ENCODE peak calls at places on chromosomes 6 and 20, in nine cellular contexts. One of them, this sample, is unnamed.

GRCh38 chr6:90403489-90404381 is 107.1 kb upstream of the BACH2 start:
- DNase-seq in cardiac muscle cell: peak; percentile 48
- DNase-seq in HS-5: no peak
- DNase-seq in HFF-Myc: peak; percentile 35
- DNase-seq in cortex of kidney: no peak
- DNase-seq in suprapubic skin: no peak
- DNase-seq in activated T-cell treated with anti-CD3 and anti-CD28 coated beads, Interleukin-2, amount 50 U/mL, for 72 hours: no peak
- DNase-seq in epithelial cell of proximal tubule: no peak
- DNase-seq in body of pancreas: no peak
- DNase-seq in this sample: peak; percentile 82

GRCh38 chr6:39018103-39018502 is 30.5 kb upstream of the GLP1R start:
- DNase-seq in cardiac muscle cell: no peak
- DNase-seq in HS-5: no peak
- DNase-seq in HFF-Myc: no peak
- DNase-seq in cortex of kidney: no peak
- DNase-seq in suprapubic skin: no peak
- DNase-seq in activated T-cell treated with anti-CD3 and anti-CD28 coated beads, Interleukin-2, amount 50 U/mL, for 72 hours: no peak
- DNase-seq in epithelial cell of proximal tubule: no peak
- DNase-seq in body of pancreas: peak; percentile 19
- DNase-seq in this sample: no peak

GRCh38 chr6:13794184-13794583 is 20.2 kb downstream of the MCUR1 start:
- DNase-seq in cardiac muscle cell: no peak
- DNase-seq in HS-5: peak; percentile 93
- DNase-seq in HFF-Myc: no peak
- DNase-seq in cortex of kidney: no peak
- DNase-seq in suprapubic skin: no peak
- DNase-seq in activated T-cell treated with anti-CD3 and anti-CD28 coated beads, Interleukin-2, amount 50 U/mL, for 72 hours: peak; percentile 31
- DNase-seq in epithelial cell of proximal tubule: no peak
- DNase-seq in body of pancreas: no peak
- DNase-seq in this sample: peak; percentile 60

GRCh38 chr6:38443341-38443740 is 196.4 kb downstream of the BTBD9 start:
- DNase-seq in cardiac muscle cell: no peak
- DNase-seq in HS-5: no peak
- DNase-seq in HFF-Myc: no peak
- DNase-seq in cortex of kidney: no peak
- DNase-seq in suprapubic skin: no peak
- DNase-seq in activated T-cell treated with anti-CD3 and anti-CD28 coated beads, Interleukin-2, amount 50 U/mL, for 72 hours: no peak
- DNase-seq in epithelial cell of proximal tubule: no peak
- DNase-seq in body of pancreas: no peak
- DNase-seq in this sample: peak; percentile 47

GRCh38 chr6:138818496-138819194 is 22.8 kb downstream of the ECT2L start:
- DNase-seq in cardiac muscle cell: no peak
- DNase-seq in HS-5: no peak
- DNase-seq in HFF-Myc: no peak
- DNase-seq in cortex of kidney: no peak
- DNase-seq in suprapubic skin: no peak
- DNase-seq in activated T-cell treated with anti-CD3 and anti-CD28 coated beads, Interleukin-2, amount 50 U/mL, for 72 hours: peak; percentile 6
- DNase-seq in epithelial cell of proximal tubule: no peak
- DNase-seq in body of pancreas: no peak
- DNase-seq in this sample: no peak

GRCh38 chr20:36773123-36773547 is 428 bp downstream of the DSN1 start:
- DNase-seq in cardiac muscle cell: no peak
- DNase-seq in HS-5: no peak
- DNase-seq in HFF-Myc: no peak
- DNase-seq in cortex of kidney: no peak
- DNase-seq in suprapubic skin: no peak
- DNase-seq in activated T-cell treated with anti-CD3 and anti-CD28 coated beads, Interleukin-2, amount 50 U/mL, for 72 hours: no peak
- DNase-seq in epithelial cell of proximal tubule: no peak
- DNase-seq in body of pancreas: no peak
- DNase-seq in this sample: peak; percentile 9

GRCh38 chr6:157244175-157244574 is 79.1 kb downstream of the TMEM242 start:
- DNase-seq in cardiac muscle cell: no peak
- DNase-seq in HS-5: no peak
- DNase-seq in HFF-Myc: no peak
- DNase-seq in cortex of kidney: no peak
- DNase-seq in suprapubic skin: no peak
- DNase-seq in activated T-cell treated with anti-CD3 and anti-CD28 coated beads, Interleukin-2, amount 50 U/mL, for 72 hours: no peak
- DNase-seq in epithelial cell of proximal tubule: no peak
- DNase-seq in body of pancreas: no peak
- DNase-seq in this sample: no peak

GRCh38 chr6:89887452-89888137 is 6.7 kb upstream of the GJA10 start:
- DNase-seq in cardiac muscle cell: no peak
- DNase-seq in HS-5: no peak
- DNase-seq in HFF-Myc: no peak
- DNase-seq in cortex of kidney: no peak
- DNase-seq in suprapubic skin: no peak
- DNase-seq in activated T-cell treated with anti-CD3 and anti-CD28 coated beads, Interleukin-2, amount 50 U/mL, for 72 hours: no peak
- DNase-seq in epithelial cell of proximal tubule: no peak
- DNase-seq in body of pancreas: no peak
- DNase-seq in this sample: no peak

GRCh38 chr20:47506850-47507249 is 5.2 kb downstream of the NCOA3 start:
- DNase-seq in cardiac muscle cell: no peak
- DNase-seq in HS-5: no peak
- DNase-seq in HFF-Myc: no peak
- DNase-seq in cortex of kidney: no peak
- DNase-seq in suprapubic skin: no peak
- DNase-seq in activated T-cell treated with anti-CD3 and anti-CD28 coated beads, Interleukin-2, amount 50 U/mL, for 72 hours: no peak
- DNase-seq in epithelial cell of proximal tubule: no peak
- DNase-seq in body of pancreas: no peak
- DNase-seq in this sample: no peak

GRCh38 chr6:81362246-81362645 is 390.2 kb downstream of the TENT5A start:
- DNase-seq in cardiac muscle cell: no peak
- DNase-seq in HS-5: peak; percentile 36
- DNase-seq in HFF-Myc: peak; percentile 79
- DNase-seq in cortex of kidney: no peak
- DNase-seq in suprapubic skin: no peak
- DNase-seq in activated T-cell treated with anti-CD3 and anti-CD28 coated beads, Interleukin-2, amount 50 U/mL, for 72 hours: no peak
- DNase-seq in epithelial cell of proximal tubule: no peak
- DNase-seq in body of pancreas: no peak
- DNase-seq in this sample: peak; percentile 60

GRCh38 chr6:38241200-38241599 is 398.5 kb downstream of the BTBD9 start:
- DNase-seq in cardiac muscle cell: no peak
- DNase-seq in HS-5: no peak
- DNase-seq in HFF-Myc: no peak
- DNase-seq in cortex of kidney: no peak
- DNase-seq in suprapubic skin: no peak
- DNase-seq in activated T-cell treated with anti-CD3 and anti-CD28 coated beads, Interleukin-2, amount 50 U/mL, for 72 hours: no peak
- DNase-seq in epithelial cell of proximal tubule: no peak
- DNase-seq in body of pancreas: no peak
- DNase-seq in this sample: no peak

GRCh38 chr6:6686748-6687601 is 98.5 kb downstream of the LY86 start:
- DNase-seq in cardiac muscle cell: peak; percentile 98
- DNase-seq in HS-5: no peak
- DNase-seq in HFF-Myc: no peak
- DNase-seq in cortex of kidney: peak; percentile 78
- DNase-seq in suprapubic skin: peak; percentile 94
- DNase-seq in activated T-cell treated with anti-CD3 and anti-CD28 coated beads, Interleukin-2, amount 50 U/mL, for 72 hours: no peak
- DNase-seq in epithelial cell of proximal tubule: peak; percentile 76
- DNase-seq in body of pancreas: peak; percentile 100
- DNase-seq in this sample: peak; percentile 61

GRCh38 chr6:107491059-107491609 is 1.2 kb downstream of the SOBP start:
- DNase-seq in cardiac muscle cell: peak; percentile 78
- DNase-seq in HS-5: no peak
- DNase-seq in HFF-Myc: no peak
- DNase-seq in cortex of kidney: no peak
- DNase-seq in suprapubic skin: no peak
- DNase-seq in activated T-cell treated with anti-CD3 and anti-CD28 coated beads, Interleukin-2, amount 50 U/mL, for 72 hours: peak; percentile 23
- DNase-seq in epithelial cell of proximal tubule: no peak
- DNase-seq in body of pancreas: peak; percentile 39
- DNase-seq in this sample: peak; percentile 58

GRCh38 chr6:7730003-7730402 is 4.1 kb downstream of the BMP6 start:
- DNase-seq in cardiac muscle cell: no peak
- DNase-seq in HS-5: no peak
- DNase-seq in HFF-Myc: no peak
- DNase-seq in cortex of kidney: no peak
- DNase-seq in suprapubic skin: no peak
- DNase-seq in activated T-cell treated with anti-CD3 and anti-CD28 coated beads, Interleukin-2, amount 50 U/mL, for 72 hours: no peak
- DNase-seq in epithelial cell of proximal tubule: no peak
- DNase-seq in body of pancreas: no peak
- DNase-seq in this sample: peak; percentile 14

GRCh38 chr20:62741191-62741676 is 32.6 kb downstream of the NTSR1 start:
- DNase-seq in cardiac muscle cell: peak; percentile 61
- DNase-seq in HS-5: peak; percentile 14
- DNase-seq in HFF-Myc: no peak
- DNase-seq in cortex of kidney: no peak
- DNase-seq in suprapubic skin: no peak
- DNase-seq in activated T-cell treated with anti-CD3 and anti-CD28 coated beads, Interleukin-2, amount 50 U/mL, for 72 hours: no peak
- DNase-seq in epithelial cell of proximal tubule: no peak
- DNase-seq in body of pancreas: no peak
- DNase-seq in this sample: peak; percentile 55

GRCh38 chr20:31747640-31748039 is 8.6 kb downstream of the TPX2 start:
- DNase-seq in cardiac muscle cell: peak; percentile 25
- DNase-seq in HS-5: no peak
- DNase-seq in HFF-Myc: no peak
- DNase-seq in cortex of kidney: no peak
- DNase-seq in suprapubic skin: no peak
- DNase-seq in activated T-cell treated with anti-CD3 and anti-CD28 coated beads, Interleukin-2, amount 50 U/mL, for 72 hours: no peak
- DNase-seq in epithelial cell of proximal tubule: no peak
- DNase-seq in body of pancreas: no peak
- DNase-seq in this sample: no peak

GRCh38 chr20:36808317-36809257 is 35.0 kb upstream of the DSN1 start:
- DNase-seq in cardiac muscle cell: peak; percentile 38
- DNase-seq in HS-5: peak; percentile 94
- DNase-seq in HFF-Myc: no peak
- DNase-seq in cortex of kidney: no peak
- DNase-seq in suprapubic skin: no peak
- DNase-seq in activated T-cell treated with anti-CD3 and anti-CD28 coated beads, Interleukin-2, amount 50 U/mL, for 72 hours: peak; percentile 80
- DNase-seq in epithelial cell of proximal tubule: peak; percentile 97
- DNase-seq in body of pancreas: peak; percentile 70
- DNase-seq in this sample: peak; percentile 49

GRCh38 chr6:73371984-73372383 is 2.3 kb upstream of the OOEP start:
- DNase-seq in cardiac muscle cell: no peak
- DNase-seq in HS-5: no peak
- DNase-seq in HFF-Myc: no peak
- DNase-seq in cortex of kidney: no peak
- DNase-seq in suprapubic skin: no peak
- DNase-seq in activated T-cell treated with anti-CD3 and anti-CD28 coated beads, Interleukin-2, amount 50 U/mL, for 72 hours: no peak
- DNase-seq in epithelial cell of proximal tubule: no peak
- DNase-seq in body of pancreas: no peak
- DNase-seq in this sample: no peak

GRCh38 chr6:166040292-166040691 is 127.4 kb downstream of the TBXT start:
- DNase-seq in cardiac muscle cell: no peak
- DNase-seq in HS-5: no peak
- DNase-seq in HFF-Myc: no peak
- DNase-seq in cortex of kidney: no peak
- DNase-seq in suprapubic skin: no peak
- DNase-seq in activated T-cell treated with anti-CD3 and anti-CD28 coated beads, Interleukin-2, amount 50 U/mL, for 72 hours: no peak
- DNase-seq in epithelial cell of proximal tubule: no peak
- DNase-seq in body of pancreas: no peak
- DNase-seq in this sample: no peak

GRCh38 chr6:14518515-14519217 is 401.1 kb downstream of the CD83 start:
- DNase-seq in cardiac muscle cell: peak; percentile 16
- DNase-seq in HS-5: no peak
- DNase-seq in HFF-Myc: peak; percentile 79
- DNase-seq in cortex of kidney: no peak
- DNase-seq in suprapubic skin: peak; percentile 49
- DNase-seq in activated T-cell treated with anti-CD3 and anti-CD28 coated beads, Interleukin-2, amount 50 U/mL, for 72 hours: no peak
- DNase-seq in epithelial cell of proximal tubule: no peak
- DNase-seq in body of pancreas: no peak
- DNase-seq in this sample: no peak

GRCh38 chr20:21607971-21608735 is 94.3 kb upstream of the NKX2-2 start:
- DNase-seq in cardiac muscle cell: no peak
- DNase-seq in HS-5: no peak
- DNase-seq in HFF-Myc: no peak
- DNase-seq in cortex of kidney: no peak
- DNase-seq in suprapubic skin: no peak
- DNase-seq in activated T-cell treated with anti-CD3 and anti-CD28 coated beads, Interleukin-2, amount 50 U/mL, for 72 hours: no peak
- DNase-seq in epithelial cell of proximal tubule: no peak
- DNase-seq in body of pancreas: peak; percentile 19
- DNase-seq in this sample: peak; percentile 59

GRCh38 chr6:41652876-41653641 is 14.8 kb downstream of the MDFI start:
- DNase-seq in cardiac muscle cell: no peak
- DNase-seq in HS-5: no peak
- DNase-seq in HFF-Myc: no peak
- DNase-seq in cortex of kidney: no peak
- DNase-seq in suprapubic skin: no peak
- DNase-seq in activated T-cell treated with anti-CD3 and anti-CD28 coated beads, Interleukin-2, amount 50 U/mL, for 72 hours: no peak
- DNase-seq in epithelial cell of proximal tubule: no peak
- DNase-seq in body of pancreas: no peak
- DNase-seq in this sample: no peak

GRCh38 chr6:89489078-89489477 is 56.1 kb downstream of the ANKRD6 start:
- DNase-seq in cardiac muscle cell: no peak
- DNase-seq in HS-5: no peak
- DNase-seq in HFF-Myc: no peak
- DNase-seq in cortex of kidney: no peak
- DNase-seq in suprapubic skin: no peak
- DNase-seq in activated T-cell treated with anti-CD3 and anti-CD28 coated beads, Interleukin-2, amount 50 U/mL, for 72 hours: no peak
- DNase-seq in epithelial cell of proximal tubule: no peak
- DNase-seq in body of pancreas: no peak
- DNase-seq in this sample: no peak

GRCh38 chr6:11143394-11144371 is 32.2 kb upstream of the ERVFRD-1 start:
- DNase-seq in cardiac muscle cell: no peak
- DNase-seq in HS-5: peak; percentile 87
- DNase-seq in HFF-Myc: peak; percentile 67
- DNase-seq in cortex of kidney: no peak
- DNase-seq in suprapubic skin: peak; percentile 88
- DNase-seq in activated T-cell treated with anti-CD3 and anti-CD28 coated beads, Interleukin-2, amount 50 U/mL, for 72 hours: peak; percentile 8
- DNase-seq in epithelial cell of proximal tubule: no peak
- DNase-seq in body of pancreas: peak; percentile 20
- DNase-seq in this sample: peak; percentile 81

GRCh38 chr6:43052225-43052841 is 1.3 kb downstream of the CUL7 start:
- DNase-seq in cardiac muscle cell: no peak
- DNase-seq in HS-5: no peak
- DNase-seq in HFF-Myc: no peak
- DNase-seq in cortex of kidney: no peak
- DNase-seq in suprapubic skin: no peak
- DNase-seq in activated T-cell treated with anti-CD3 and anti-CD28 coated beads, Interleukin-2, amount 50 U/mL, for 72 hours: no peak
- DNase-seq in epithelial cell of proximal tubule: no peak
- DNase-seq in body of pancreas: no peak
- DNase-seq in this sample: no peak

GRCh38 chr20:56778765-56779195 is 149.7 kb downstream of the TFAP2C start:
- DNase-seq in cardiac muscle cell: peak; percentile 28
- DNase-seq in HS-5: no peak
- DNase-seq in HFF-Myc: peak; percentile 24
- DNase-seq in cortex of kidney: no peak
- DNase-seq in suprapubic skin: no peak
- DNase-seq in activated T-cell treated with anti-CD3 and anti-CD28 coated beads, Interleukin-2, amount 50 U/mL, for 72 hours: no peak
- DNase-seq in epithelial cell of proximal tubule: no peak
- DNase-seq in body of pancreas: no peak
- DNase-seq in this sample: peak; percentile 60

GRCh38 chr6:161482517-161482903 is 208.6 kb upstream of the AGPAT4 start:
- DNase-seq in cardiac muscle cell: no peak
- DNase-seq in HS-5: no peak
- DNase-seq in HFF-Myc: peak; percentile 9
- DNase-seq in cortex of kidney: no peak
- DNase-seq in suprapubic skin: no peak
- DNase-seq in activated T-cell treated with anti-CD3 and anti-CD28 coated beads, Interleukin-2, amount 50 U/mL, for 72 hours: no peak
- DNase-seq in epithelial cell of proximal tubule: peak; percentile 97
- DNase-seq in body of pancreas: no peak
- DNase-seq in this sample: peak; percentile 33

GRCh38 chr6:36266913-36267644 is 2.8 kb upstream of the PNPLA1 start:
- DNase-seq in cardiac muscle cell: no peak
- DNase-seq in HS-5: no peak
- DNase-seq in HFF-Myc: no peak
- DNase-seq in cortex of kidney: no peak
- DNase-seq in suprapubic skin: no peak
- DNase-seq in activated T-cell treated with anti-CD3 and anti-CD28 coated beads, Interleukin-2, amount 50 U/mL, for 72 hours: no peak
- DNase-seq in epithelial cell of proximal tubule: no peak
- DNase-seq in body of pancreas: no peak
- DNase-seq in this sample: no peak

GRCh38 chr6:116278853-116279231 is 888 bp downstream of the TSPYL1 start:
- DNase-seq in cardiac muscle cell: no peak
- DNase-seq in HS-5: no peak
- DNase-seq in HFF-Myc: no peak
- DNase-seq in cortex of kidney: no peak
- DNase-seq in suprapubic skin: no peak
- DNase-seq in activated T-cell treated with anti-CD3 and anti-CD28 coated beads, Interleukin-2, amount 50 U/mL, for 72 hours: no peak
- DNase-seq in epithelial cell of proximal tubule: no peak
- DNase-seq in body of pancreas: peak; percentile 60
- DNase-seq in this sample: no peak

GRCh38 chr20:40797425-40797824 is 108.4 kb upstream of the MAFB start:
- DNase-seq in cardiac muscle cell: no peak
- DNase-seq in HS-5: no peak
- DNase-seq in HFF-Myc: no peak
- DNase-seq in cortex of kidney: no peak
- DNase-seq in suprapubic skin: no peak
- DNase-seq in activated T-cell treated with anti-CD3 and anti-CD28 coated beads, Interleukin-2, amount 50 U/mL, for 72 hours: no peak
- DNase-seq in epithelial cell of proximal tubule: no peak
- DNase-seq in body of pancreas: no peak
- DNase-seq in this sample: peak; percentile 31

GRCh38 chr20:18414140-18414539 is 52.7 kb downstream of the DZANK1 start:
- DNase-seq in cardiac muscle cell: no peak
- DNase-seq in HS-5: no peak
- DNase-seq in HFF-Myc: no peak
- DNase-seq in cortex of kidney: no peak
- DNase-seq in suprapubic skin: no peak
- DNase-seq in activated T-cell treated with anti-CD3 and anti-CD28 coated beads, Interleukin-2, amount 50 U/mL, for 72 hours: no peak
- DNase-seq in epithelial cell of proximal tubule: no peak
- DNase-seq in body of pancreas: no peak
- DNase-seq in this sample: no peak